ENCODE peak calls at places on chromosomes 5 and 9, in seven cellular contexts. X is coronary artery, T is A549, C is Peyer's patch, D is fibroblast of mammary gland, R is SK-N-SH, F is IMR-90. Q is an unnamed sample.

GRCh38 chr5:135387629-135387960 is 11.4 kb downstream of the MACROH2A1 start:
- DNase-seq in R (no peak), F (no peak), C (no peak), T (no peak), D (peak), X (no peak), Q (no peak)

GRCh38 chr5:141692919-141693848 is 11.2 kb upstream of the ARAP3 start:
- DNase-seq in T (no peak), R (no peak), X (no peak), C (peak), F (peak), D (peak), Q (peak)

GRCh38 chr5:135203593-135204036 is 169.6 kb upstream of the PITX1 start:
- DNase-seq in D (peak), F (no peak), R (no peak), C (no peak), T (peak), X (no peak), Q (no peak)

GRCh38 chr9:98637381-98637780 is 71.4 kb downstream of the GABBR2 start:
- DNase-seq in C (no peak), D (peak), T (no peak), F (peak), R (no peak), X (no peak), Q (no peak)

GRCh38 chr5:34863947-34864346 is 25.0 kb downstream of the TTC23L start:
- DNase-seq in D (no peak), X (no peak), T (no peak), C (no peak), F (no peak), R (no peak), Q (peak)

GRCh38 chr5:180170111-180170809 is 38.8 kb downstream of the RASGEF1C start:
- DNase-seq in T (no peak), R (no peak), D (no peak), C (no peak), F (no peak), X (no peak), Q (peak)

GRCh38 chr5:15203376-15203775 is 296.6 kb upstream of the FBXL7 start:
- DNase-seq in T (no peak), X (no peak), F (peak), C (no peak), D (peak), R (no peak), Q (no peak)

GRCh38 chr9:14096182-14096922 is 217.6 kb downstream of the NFIB start:
- DNase-seq in F (peak), R (peak), D (peak), C (no peak), T (peak), X (no peak), Q (no peak)

GRCh38 chr9:131367445-131367844 is 26.4 kb upstream of the PRRC2B start:
- DNase-seq in C (no peak), T (no peak), R (no peak), F (no peak), X (no peak), D (no peak), Q (no peak)

DNA sequence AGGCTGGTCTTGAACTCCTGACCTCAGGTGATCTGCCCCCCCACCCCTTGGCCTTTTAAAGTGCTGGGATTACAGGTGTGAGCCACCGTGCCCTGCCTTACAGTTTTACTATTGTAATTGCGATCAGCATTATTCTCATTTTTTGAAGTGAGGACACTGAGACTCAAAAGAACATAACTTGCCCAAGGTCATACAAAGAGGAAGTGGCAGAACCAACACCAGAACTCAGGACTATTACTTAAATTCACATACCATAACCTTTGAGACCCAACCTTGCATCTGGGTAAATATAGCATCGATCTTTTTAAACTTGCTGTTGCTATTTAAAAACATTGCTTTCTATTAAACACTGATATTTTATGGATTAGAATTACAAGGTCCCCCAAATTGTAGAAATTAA is 54.2 kb downstream of the FOXI1 start:
- DNase-seq in D (no peak), C (no peak), R (no peak), F (no peak), X (no peak), T (no peak), Q (no peak)
- H3K4me3 ChIP-seq in D (no peak), C (no peak), R (no peak), F (no peak), X (no peak), T (no peak), Q (no peak)

DNA sequence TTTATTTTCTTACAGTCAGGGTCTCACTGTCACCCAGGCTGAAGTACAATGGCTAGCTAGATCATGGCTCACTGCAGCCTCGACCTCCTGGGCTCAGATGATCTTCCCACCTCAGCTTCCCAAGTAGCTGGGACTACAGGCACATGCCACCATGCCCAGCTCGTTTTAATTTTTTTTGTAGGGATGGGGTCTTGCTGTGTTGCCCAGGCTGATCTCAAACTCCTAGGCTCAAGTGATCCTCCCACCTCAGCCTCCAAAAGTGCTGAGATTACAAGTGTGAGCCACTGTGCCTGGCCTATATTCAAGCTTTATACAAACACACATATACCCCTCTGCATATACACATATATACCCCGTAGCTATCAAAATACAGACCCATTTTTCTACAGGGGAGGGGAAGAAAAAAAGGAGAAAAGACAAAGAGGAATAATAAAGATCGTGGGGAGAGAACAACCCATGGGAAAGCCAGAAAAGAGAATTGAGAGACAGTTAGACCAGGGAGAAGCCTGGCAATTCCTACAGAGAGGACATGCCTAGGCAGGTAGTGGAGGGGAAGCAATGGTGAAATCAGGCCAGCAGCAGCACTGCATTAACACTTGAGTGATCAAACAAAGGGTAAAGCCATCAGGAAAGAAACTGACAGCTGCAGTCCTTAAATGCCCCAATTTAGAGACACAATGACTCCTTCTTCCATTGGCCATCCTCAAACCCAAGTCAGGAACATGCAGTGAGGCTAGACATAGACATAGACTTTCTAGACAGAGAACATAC is 102.7 kb downstream of the EFNA5 start:
- DNase-seq in X (no peak), D (no peak), R (no peak), C (no peak), F (no peak), T (no peak), Q (no peak)
- H3K4me3 ChIP-seq in X (no peak), D (no peak), R (no peak), C (no peak), F (no peak), T (no peak), Q (no peak)

DNA sequence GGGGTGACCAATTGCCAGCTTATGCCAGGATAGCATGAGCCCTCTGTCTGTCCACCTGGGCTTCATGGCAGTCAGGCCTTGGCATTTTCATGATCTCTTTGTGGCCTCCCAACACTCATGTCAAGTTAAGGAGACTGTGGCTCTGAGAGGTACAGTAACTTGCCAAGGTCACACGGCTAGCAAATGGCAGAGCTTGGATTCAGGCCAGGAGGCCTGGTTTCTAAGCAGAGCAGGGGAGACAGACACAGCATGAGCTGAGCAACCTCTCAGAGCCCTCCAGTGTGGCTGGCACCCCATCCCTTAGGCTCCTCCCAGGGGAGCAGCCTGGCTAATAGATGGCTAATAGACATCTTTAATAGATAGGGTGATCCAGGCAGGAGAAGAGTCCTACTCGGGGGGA is 4.0 kb downstream of the SYNPO start:
- DNase-seq in C (no peak), R (peak), X (no peak), F (no peak), T (no peak), D (no peak), Q (no peak)
- H3K4me3 ChIP-seq in C (no peak), R (no peak), X (peak), F (no peak), T (no peak), D (no peak), Q (no peak)

DNA sequence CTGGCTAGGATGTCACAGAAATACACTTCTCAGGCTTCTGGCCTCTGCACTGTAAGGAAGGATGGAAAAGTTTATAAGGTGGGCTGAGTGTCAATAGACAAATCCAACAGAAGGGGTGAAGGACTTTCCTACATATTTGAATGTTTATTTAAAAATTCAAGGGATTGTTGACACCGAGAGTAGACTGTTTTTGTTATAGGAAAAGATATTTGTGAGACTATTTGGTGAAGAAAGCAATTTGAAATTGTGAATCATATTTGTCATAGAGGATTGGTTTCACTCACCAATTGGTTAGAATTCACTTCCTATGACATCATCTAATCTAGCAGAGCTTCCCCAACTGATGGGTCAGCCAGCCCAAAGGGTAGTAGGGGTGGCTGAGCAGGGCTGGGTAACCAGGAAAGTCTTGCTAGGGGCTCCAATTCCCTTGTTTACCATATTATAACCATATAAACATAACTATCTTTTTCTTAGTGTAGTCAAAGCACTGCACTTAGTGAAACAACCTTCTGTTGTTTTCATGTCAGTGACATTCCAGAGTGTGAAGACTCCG is 14.9 kb upstream of the MEGF10 start:
- DNase-seq in T (no peak), X (no peak), D (no peak), C (no peak), F (no peak), R (no peak), Q (no peak)
- H3K4me3 ChIP-seq in T (no peak), X (no peak), D (no peak), C (no peak), F (no peak), R (no peak), Q (no peak)

GRCh38 chr5:116573279-116573616 is 1.4 kb downstream of the SEMA6A start:
- DNase-seq in C (peak), F (no peak), R (peak), X (no peak), D (no peak), T (peak), Q (peak)
- H3K4me3 ChIP-seq in C (peak), F (peak), R (peak), X (peak), D (no peak), T (peak), Q (peak)

Q was measured in H7.